ENCODE peak calls at places on chromosomes 1 and 21, in five cellular contexts. P is AG08395; N is cardiac muscle cell; D is stimulated activated CD4-positive, alpha-beta T cell treated with anti-CD3 and anti-CD28 coated beads, Interleukin-4, amount 100 ng/mL, for 48 hours; U is AG09309. E is an unnamed sample.

GRCh38 chr1:227901239-227901905 is 46.4 kb downstream of the WNT9A start:
- DNase-seq in N (no peak), P (no peak), D (no peak), U (no peak), E (no peak)

GRCh38 chr1:112905420-112906154 is 50.4 kb downstream of the SLC16A1 start:
- DNase-seq in N (no peak), U (no peak), P (no peak), D (no peak), E (peak; percentile 27)

GRCh38 chr1:31666290-31666963 is 21.8 kb upstream of the PEF1 start:
- DNase-seq in U (no peak), D (no peak), P (no peak), N (no peak), E (no peak)

GRCh38 chr1:61227857-61228557 is 145.6 kb downstream of the NFIA start:
- DNase-seq in N (no peak), D (no peak), U (no peak), P (no peak), E (no peak)

GRCh38 chr1:9246841-9247785 is 12.5 kb downstream of the H6PD start:
- DNase-seq in D (no peak), N (no peak), P (no peak), U (no peak), E (no peak)

GRCh38 chr1:66399888-66400529 is 133.9 kb upstream of the SGIP1 start:
- DNase-seq in U (no peak), N (no peak), D (no peak), P (no peak), E (no peak)

GRCh38 chr1:156930483-156930882 is 10.1 kb downstream of the LRRC71 start:
- DNase-seq in P (no peak), N (no peak), D (no peak), U (no peak), E (no peak)

GRCh38 chr1:204153667-204154066 is 1.8 kb upstream of the ETNK2 start:
- DNase-seq in N (no peak), P (no peak), D (no peak), U (no peak), E (no peak)

GRCh38 chr1:38258085-38258484 is 211.5 kb upstream of the POU3F1 start:
- DNase-seq in D (no peak), N (no peak), U (no peak), P (no peak), E (no peak)

GRCh38 chr1:109040627-109041613 is 982 bp downstream of the WDR47 start:
- DNase-seq in D (peak; percentile 6), U (no peak), P (peak; percentile 12), N (peak; percentile 49), E (peak; percentile 19)

GRCh38 chr1:27658951-27659496 is 13.0 kb downstream of the IFI6 start:
- DNase-seq in D (peak; percentile 30), P (peak; percentile 90), N (no peak), U (no peak), E (no peak)

GRCh38 chr1:55310517-55310927 is 95.4 kb upstream of the USP24 start:
- DNase-seq in N (no peak), U (peak; percentile 92), D (no peak), P (peak; percentile 93), E (no peak)

GRCh38 chr1:54792686-54793282 is 8.3 kb downstream of the TTC22 start:
- DNase-seq in D (no peak), N (no peak), P (no peak), U (no peak), E (peak; percentile 67)

GRCh38 chr1:228734881-228735801 is at the start of gene RHOU:
- DNase-seq in P (peak; percentile 76), N (peak; percentile 72), U (no peak), D (peak; percentile 50), E (peak; percentile 66)

GRCh38 chr1:155321577-155322497 is 1.1 kb downstream of the RUSC1 start:
- DNase-seq in N (peak; percentile 4), P (no peak), U (no peak), D (no peak), E (peak; percentile 32)

GRCh38 chr1:6235302-6235680 is 473 bp downstream of the ICMT start:
- DNase-seq in P (no peak), D (no peak), U (no peak), N (no peak), E (no peak)

GRCh38 chr1:21922103-21923014 is 14.8 kb downstream of the HSPG2 start:
- DNase-seq in D (no peak), P (no peak), U (no peak), N (no peak), E (peak; percentile 26)

GRCh38 chr1:192445849-192446489 is 129.2 kb downstream of the RGS21 start:
- DNase-seq in N (peak; percentile 69), D (peak; percentile 49), U (peak; percentile 8), P (peak; percentile 49), E (peak; percentile 44)

GRCh38 chr21:45010096-45010495 is 64.3 kb upstream of the ADARB1 start:
- DNase-seq in D (no peak), U (no peak), N (peak; percentile 45), P (no peak), E (no peak)

GRCh38 chr1:97123717-97124446 is 402.3 kb downstream of the PTBP2 start:
- DNase-seq in N (no peak), D (no peak), U (no peak), P (peak; percentile 14), E (peak; percentile 46)

GRCh38 chr1:55951291-55951690 is 628.1 kb downstream of the PLPP3 start:
- DNase-seq in N (no peak), P (no peak), U (no peak), D (no peak), E (no peak)

GRCh38 chr1:234980657-234981396 is 147.8 kb downstream of the TOMM20 start:
- DNase-seq in P (peak; percentile 83), D (peak; percentile 67), U (peak; percentile 79), N (no peak), E (peak; percentile 83)

GRCh38 chr1:2831596-2832212 is 30.2 kb upstream of the TTC34 start:
- DNase-seq in P (no peak), D (no peak), N (no peak), U (no peak), E (no peak)

GRCh38 chr1:118148034-118148433 is 37.0 kb downstream of the SPAG17 start:
- DNase-seq in D (no peak), U (no peak), P (no peak), N (no peak), E (no peak)

GRCh38 chr1:61453111-61453961 is 271.6 kb downstream of the TM2D1 start:
- DNase-seq in D (peak; percentile 25), P (peak; percentile 82), U (peak; percentile 79), N (peak; percentile 90), E (peak; percentile 95)

GRCh38 chr1:231354330-231355020 is 16.4 kb downstream of the SPRTN start:
- DNase-seq in D (no peak), N (no peak), U (no peak), P (no peak), E (no peak)

GRCh38 chr1:174966000-174966572 is 33.7 kb upstream of the CACYBP start:
- DNase-seq in N (no peak), D (no peak), P (no peak), U (no peak), E (no peak)

E was measured in uterus.